ENCODE peak calls at places on chromosomes 16 and 17, in four cellular contexts. One of them, this sample, is unnamed.

GRCh38 chr16:9192746-9193145 is 101.3 kb downstream of the HAPSTR1 start:
- DNase-seq in pancreas: no peak
- DNase-seq in GF-D8: no peak
- DNase-seq in amniotic stem cell: no peak
- DNase-seq in this sample: no peak

GRCh38 chr17:41739661-41740352 is 5.4 kb upstream of the HAP1 start:
- DNase-seq in pancreas: no peak
- DNase-seq in GF-D8: no peak
- DNase-seq in amniotic stem cell: no peak
- DNase-seq in this sample: peak

GRCh38 chr16:878886-879285 is 78.4 kb upstream of the GNG13 start:
- DNase-seq in pancreas: no peak
- DNase-seq in GF-D8: no peak
- DNase-seq in amniotic stem cell: no peak
- DNase-seq in this sample: no peak

GRCh38 chr17:8117980-8118768 is at the start of gene ALOXE3:
- DNase-seq in pancreas: peak
- DNase-seq in GF-D8: no peak
- DNase-seq in amniotic stem cell: no peak
- DNase-seq in this sample: peak

GRCh38 chr16:5905935-5906334 is 808.3 kb upstream of the EEF2KMT start:
- DNase-seq in pancreas: no peak
- DNase-seq in GF-D8: no peak
- DNase-seq in amniotic stem cell: no peak
- DNase-seq in this sample: no peak

GRCh38 chr17:8105957-8106398 is 12.3 kb downstream of the ALOXE3 start:
- DNase-seq in pancreas: no peak
- DNase-seq in GF-D8: no peak
- DNase-seq in amniotic stem cell: no peak
- DNase-seq in this sample: no peak

GRCh38 chr16:66740010-66740409 is 11.4 kb downstream of the DYNC1LI2 start:
- DNase-seq in pancreas: no peak
- DNase-seq in GF-D8: no peak
- DNase-seq in amniotic stem cell: no peak
- DNase-seq in this sample: peak

GRCh38 chr16:57143125-57143965 is 42.5 kb downstream of the PSME3IP1 start:
- DNase-seq in pancreas: peak
- DNase-seq in GF-D8: no peak
- DNase-seq in amniotic stem cell: no peak
- DNase-seq in this sample: no peak

GRCh38 chr17:73552300-73553088 is 91.8 kb downstream of the SDK2 start:
- DNase-seq in pancreas: no peak
- DNase-seq in GF-D8: no peak
- DNase-seq in amniotic stem cell: no peak
- DNase-seq in this sample: no peak

GRCh38 chr17:43827596-43827995 is 5.3 kb downstream of the MPP3 start:
- DNase-seq in pancreas: no peak
- DNase-seq in GF-D8: no peak
- DNase-seq in amniotic stem cell: no peak
- DNase-seq in this sample: no peak

GRCh38 chr16:57988929-57989328 is 11.5 kb downstream of the ZNF319 start:
- DNase-seq in pancreas: peak
- DNase-seq in GF-D8: no peak
- DNase-seq in amniotic stem cell: no peak
- DNase-seq in this sample: peak

GRCh38 chr16:25148568-25149215 is 37.1 kb downstream of the LCMT1 start:
- DNase-seq in pancreas: no peak
- DNase-seq in GF-D8: no peak
- DNase-seq in amniotic stem cell: no peak
- DNase-seq in this sample: peak

GRCh38 chr17:34771891-34772290 is 189.4 kb downstream of the CCT6B start:
- DNase-seq in pancreas: no peak
- DNase-seq in GF-D8: no peak
- DNase-seq in amniotic stem cell: no peak
- DNase-seq in this sample: peak

GRCh38 chr16:18803569-18804462 is 2.5 kb upstream of the ARL6IP1 start:
- DNase-seq in pancreas: no peak
- DNase-seq in GF-D8: peak
- DNase-seq in amniotic stem cell: no peak
- DNase-seq in this sample: no peak

GRCh38 chr16:14600164-14600563 is 29.9 kb downstream of the PARN start:
- DNase-seq in pancreas: no peak
- DNase-seq in GF-D8: no peak
- DNase-seq in amniotic stem cell: no peak
- DNase-seq in this sample: peak

GRCh38 chr17:82006468-82007227 is 16.0 kb downstream of the CENPX start:
- DNase-seq in pancreas: no peak
- DNase-seq in GF-D8: no peak
- DNase-seq in amniotic stem cell: no peak
- DNase-seq in this sample: no peak

GRCh38 chr16:54289242-54290051 is 2.9 kb upstream of the IRX3 start:
- DNase-seq in pancreas: no peak
- DNase-seq in GF-D8: no peak
- DNase-seq in amniotic stem cell: no peak
- DNase-seq in this sample: no peak

GRCh38 chr17:75525806-75526554 is 483 bp downstream of the LLGL2 start:
- DNase-seq in pancreas: peak
- DNase-seq in GF-D8: no peak
- DNase-seq in amniotic stem cell: no peak
- DNase-seq in this sample: peak

GRCh38 chr17:34711646-34712045 is 132.3 kb downstream of the TMEM132E start:
- DNase-seq in pancreas: no peak
- DNase-seq in GF-D8: no peak
- DNase-seq in amniotic stem cell: no peak
- DNase-seq in this sample: peak

GRCh38 chr17:68248886-68249872 is 1.3 kb downstream of the AMZ2 start:
- DNase-seq in pancreas: no peak
- DNase-seq in GF-D8: peak
- DNase-seq in amniotic stem cell: no peak
- DNase-seq in this sample: no peak

GRCh38 chr17:77609553-77610517 is 348.7 kb upstream of the TNRC6C start:
- DNase-seq in pancreas: no peak
- DNase-seq in GF-D8: peak
- DNase-seq in amniotic stem cell: no peak
- DNase-seq in this sample: no peak

GRCh38 chr17:14688134-14688533 is 387.3 kb downstream of the HS3ST3B1 start:
- DNase-seq in pancreas: no peak
- DNase-seq in GF-D8: no peak
- DNase-seq in amniotic stem cell: no peak
- DNase-seq in this sample: no peak

GRCh38 chr16:56423584-56424403 is 1.6 kb downstream of the AMFR start:
- DNase-seq in pancreas: no peak
- DNase-seq in GF-D8: peak
- DNase-seq in amniotic stem cell: no peak
- DNase-seq in this sample: no peak

This sample was measured in NCI-H69.